ENCODE peak calls at places on chromosomes 12 and 14, in ten cellular contexts. U is activated naive CD8-positive, alpha-beta T cell treated with anti-CD3 and anti-CD28 coated beads for 36 hours; J is NCI-H1417; Y is activated CD4-positive, alpha-beta T cell treated with anti-CD3 and anti-CD28 coated beads, Interleukin-2, amount 50 U/mL, for 48 hours; V is activated CD8-positive, alpha-beta T cell treated with anti-CD3 and anti-CD28 coated beads, Interleukin-2, amount 10 ng/mL, durations not matched to agents 7 days and 5 days; H is sigmoid colon; Z is NCI-H446 treated with DMSO at 0.1 percent for 48 hours; P is nucleus accumbens; D is C1 segment of cervical spinal cord; L is stromal cell of bone marrow. N is an unnamed sample.
A peak's percentile ranks its signal among the peaks of the same experiment; 100 is the strongest.

GRCh38 chr12:69464433-69464832 is 5.8 kb upstream of the FRS2 start:
- DNase-seq in J (no peak), V (no peak), D (no peak), U (no peak), P (no peak), L (no peak), H (no peak), Y (no peak), Z (no peak), N (no peak)

GRCh38 chr14:30961330-30961729 is 64.1 kb upstream of the AP4S1 start:
- DNase-seq in Y (no peak), V (no peak), U (no peak), Z (no peak), J (no peak), L (no peak), D (no peak), H (no peak), P (no peak), N (no peak)

GRCh38 chr14:84814391-84814790 is 715.6 kb upstream of the FLRT2 start:
- DNase-seq in D (no peak), Z (no peak), Y (no peak), P (no peak), U (no peak), L (no peak), V (no peak), H (no peak), J (no peak), N (no peak)

GRCh38 chr14:41297961-41298690 is 308.6 kb upstream of the LRFN5 start:
- DNase-seq in J (no peak), V (no peak), Z (no peak), H (no peak), Y (no peak), U (no peak), P (no peak), D (no peak), L (peak; percentile 11), N (no peak)

GRCh38 chr12:78977463-78977862 is 112.9 kb downstream of the SYT1 start:
- DNase-seq in H (no peak), P (no peak), Y (no peak), U (no peak), Z (no peak), V (no peak), J (no peak), D (no peak), L (no peak), N (no peak)

GRCh38 chr12:113019045-113019444 is 37.5 kb upstream of the DTX1 start:
- DNase-seq in U (no peak), D (no peak), H (no peak), P (peak; percentile 1), J (no peak), V (no peak), Y (no peak), L (no peak), Z (no peak), N (no peak)

GRCh38 chr12:57518176-57518919 is 2.0 kb downstream of the DDIT3 start:
- DNase-seq in P (no peak), D (no peak), H (no peak), J (no peak), U (no peak), V (no peak), L (peak; percentile 11), Z (no peak), Y (no peak), N (no peak)

GRCh38 chr14:96106891-96107290 is 67.7 kb downstream of the C14orf132 start:
- DNase-seq in L (no peak), J (no peak), U (no peak), V (no peak), Z (no peak), H (no peak), D (no peak), P (no peak), Y (no peak), N (no peak)

GRCh38 chr14:100428727-100429126 is 105.6 kb downstream of the SLC25A47 start:
- DNase-seq in Y (peak; percentile 26), J (no peak), V (no peak), H (no peak), L (peak; percentile 57), D (no peak), Z (peak; percentile 17), U (no peak), P (peak; percentile 69), N (no peak)

GRCh38 chr12:68397566-68398158 is 65.5 kb upstream of the MDM1 start:
- DNase-seq in D (no peak), H (no peak), P (no peak), J (no peak), V (no peak), L (no peak), U (no peak), Z (no peak), Y (no peak), N (no peak)

GRCh38 chr14:80930836-80931389 is 10.6 kb downstream of the CEP128 start:
- DNase-seq in J (no peak), V (peak; percentile 77), L (peak; percentile 51), H (no peak), Z (no peak), P (no peak), U (peak; percentile 59), Y (peak; percentile 58), D (no peak), N (peak; percentile 10)

GRCh38 chr14:99899578-99900178 is 106.5 kb downstream of the EML1 start:
- DNase-seq in J (no peak), H (no peak), P (no peak), Z (no peak), D (no peak), Y (no peak), L (no peak), V (no peak), U (no peak), N (no peak)

GRCh38 chr14:28308727-28309126 is 457.9 kb upstream of the FOXG1 start:
- DNase-seq in D (no peak), U (no peak), P (no peak), J (no peak), Z (no peak), V (no peak), H (no peak), Y (no peak), L (no peak), N (no peak)

GRCh38 chr12:112682586-112682985 is 109.0 kb upstream of the RPH3A start:
- DNase-seq in Y (no peak), V (no peak), U (no peak), H (no peak), P (no peak), L (no peak), Z (no peak), J (no peak), D (no peak), N (no peak)

GRCh38 chr14:37709419-37710195 is 114.2 kb downstream of the TTC6 start:
- DNase-seq in D (no peak), H (no peak), V (no peak), Y (no peak), U (no peak), L (no peak), J (no peak), P (no peak), Z (peak; percentile 34), N (no peak)

GRCh38 chr12:107129315-107129930 is 36.1 kb upstream of the CRY1 start:
- DNase-seq in P (no peak), H (no peak), U (no peak), J (peak; percentile 18), V (no peak), Y (no peak), L (no peak), Z (no peak), D (no peak), N (no peak)

GRCh38 chr12:100427078-100427477 is 46.6 kb upstream of the NR1H4 start:
- DNase-seq in D (no peak), L (peak; percentile 54), Z (no peak), U (no peak), P (no peak), J (no peak), V (no peak), H (no peak), Y (no peak), N (no peak)

GRCh38 chr14:51870620-51871019 is 10.2 kb downstream of the GNG2 start:
- DNase-seq in U (no peak), Y (no peak), V (no peak), D (no peak), L (no peak), J (no peak), Z (no peak), H (no peak), P (no peak), N (no peak)

GRCh38 chr12:3158851-3159465 is 81.8 kb downstream of the TSPAN9 start:
- DNase-seq in V (no peak), U (no peak), Y (no peak), J (no peak), D (no peak), Z (no peak), H (no peak), P (no peak), L (no peak), N (peak; percentile 39)

GRCh38 chr14:55540847-55541773 is 38.9 kb upstream of the KTN1 start:
- DNase-seq in J (no peak), U (no peak), L (no peak), Y (no peak), V (no peak), Z (no peak), H (no peak), P (no peak), D (no peak), N (no peak)

GRCh38 chr14:94620597-94620996 is 8.4 kb downstream of the SERPINA3 start:
- DNase-seq in Z (no peak), V (no peak), P (no peak), J (no peak), U (no peak), D (no peak), H (peak; percentile 52), Y (no peak), L (no peak), N (no peak)

GRCh38 chr14:36333106-36333505 is 12.7 kb upstream of the MBIP start:
- DNase-seq in P (no peak), U (no peak), L (no peak), V (no peak), J (no peak), H (no peak), D (no peak), Z (no peak), Y (no peak), N (no peak)

GRCh38 chr14:79514700-79515099 is 696.6 kb downstream of the DIO2 start:
- DNase-seq in Z (no peak), Y (no peak), H (no peak), J (no peak), U (no peak), V (no peak), P (no peak), D (no peak), L (no peak), N (no peak)

N was measured in DMS79.